ENCODE peak calls at places on chromosomes 16 and 17, in six cellular contexts. R is thyroid gland, Y is heart left ventricle, M is body of pancreas, N is prostate gland, B is A549. I is an unnamed sample. For H3K4me1 and H3K9me3, the result is how much of the 10 kb centered on the place peaks cover.

GRCh38 chr16:14193316-14193871 is 122.3 kb downstream of the MRTFB start:
- DNase-seq in R (peak), Y (no peak), N (no peak), M (no peak), B (no peak), I (no peak)

GRCh38 chr17:54967621-54968258 is 714 bp downstream of the COX11 start:
- DNase-seq in N (no peak), R (peak), B (peak), M (peak), Y (no peak), I (no peak)

GRCh38 chr17:76866203-76866602 is 2.0 kb upstream of the MGAT5B start:
- DNase-seq in B (no peak), Y (no peak), N (no peak), M (no peak), R (no peak), I (no peak)

GRCh38 chr16:15803608-15804007 is 53.2 kb downstream of the MYH11 start:
- DNase-seq in N (no peak), R (no peak), B (no peak), Y (no peak), M (no peak), I (no peak)

GRCh38 chr17:68544521-68544920 is 32.3 kb downstream of the PRKAR1A start:
- DNase-seq in N (no peak), B (no peak), M (no peak), R (no peak), Y (no peak), I (no peak)

GRCh38 chr17:8162997-8163977 is 539 bp upstream of the VAMP2 start:
- DNase-seq in M (peak), R (peak), B (peak), Y (peak), N (no peak), I (peak)

GRCh38 chr17:68868708-68869107 is 86.5 kb downstream of the ABCA8 start:
- DNase-seq in N (no peak), R (peak), Y (no peak), M (peak), B (no peak), I (peak)

GRCh38 chr17:75742337-75742736 is 21.1 kb downstream of the ITGB4 start:
- DNase-seq in Y (no peak), M (no peak), R (no peak), N (no peak), B (no peak), I (no peak)

GRCh38 chr17:46003907-46004748 is 5.1 kb downstream of the STH start:
- DNase-seq in R (peak), Y (no peak), M (peak), N (peak), B (no peak), I (peak)

GRCh38 chr16:78641463-78641862 is 542.0 kb downstream of the WWOX start:
- DNase-seq in M (no peak), R (no peak), N (no peak), B (no peak), Y (no peak), I (no peak)

GRCh38 chr17:31843382-31843780 is 15.7 kb downstream of the COPRS start:
- DNase-seq in Y (no peak), M (no peak), N (no peak), R (no peak), B (no peak), I (no peak)

GRCh38 chr17:47733414-47734288 is 615 bp downstream of the TBX21 start:
- DNase-seq in N (no peak), M (no peak), Y (no peak), R (no peak), B (no peak), I (no peak)

GRCh38 chr17:2828396-2829038 is 32.3 kb downstream of the RAP1GAP2 start:
- DNase-seq in R (peak), B (peak), M (peak), Y (peak), N (no peak), I (peak)

GRCh38 chr17:38584350-38584925 is 21.3 kb downstream of the SRCIN1 start:
- DNase-seq in N (peak), B (peak), Y (peak), M (peak), R (peak), I (peak)

GRCh38 chr17:71959129-71959528 is 161.7 kb upstream of the SOX9 start:
- DNase-seq in R (no peak), M (no peak), N (no peak), B (peak), Y (no peak), I (no peak)

GRCh38 chr17:17725853-17726720 is 44.8 kb downstream of the RAI1 start:
- DNase-seq in B (no peak), M (no peak), Y (no peak), R (no peak), N (no peak), I (no peak)

GRCh38 chr17:17722906-17723353 is 41.7 kb downstream of the RAI1 start:
- DNase-seq in B (no peak), M (no peak), R (no peak), Y (no peak), N (no peak), I (no peak)

GRCh38 chr17:17723354-17724261 is 42.4 kb downstream of the RAI1 start:
- DNase-seq in B (no peak), M (no peak), R (peak), N (peak), Y (no peak), I (no peak)

GRCh38 chr17:17724991-17725852 is 44.0 kb downstream of the RAI1 start:
- DNase-seq in R (peak), N (no peak), B (no peak), Y (no peak), M (no peak), I (peak)

DNA sequence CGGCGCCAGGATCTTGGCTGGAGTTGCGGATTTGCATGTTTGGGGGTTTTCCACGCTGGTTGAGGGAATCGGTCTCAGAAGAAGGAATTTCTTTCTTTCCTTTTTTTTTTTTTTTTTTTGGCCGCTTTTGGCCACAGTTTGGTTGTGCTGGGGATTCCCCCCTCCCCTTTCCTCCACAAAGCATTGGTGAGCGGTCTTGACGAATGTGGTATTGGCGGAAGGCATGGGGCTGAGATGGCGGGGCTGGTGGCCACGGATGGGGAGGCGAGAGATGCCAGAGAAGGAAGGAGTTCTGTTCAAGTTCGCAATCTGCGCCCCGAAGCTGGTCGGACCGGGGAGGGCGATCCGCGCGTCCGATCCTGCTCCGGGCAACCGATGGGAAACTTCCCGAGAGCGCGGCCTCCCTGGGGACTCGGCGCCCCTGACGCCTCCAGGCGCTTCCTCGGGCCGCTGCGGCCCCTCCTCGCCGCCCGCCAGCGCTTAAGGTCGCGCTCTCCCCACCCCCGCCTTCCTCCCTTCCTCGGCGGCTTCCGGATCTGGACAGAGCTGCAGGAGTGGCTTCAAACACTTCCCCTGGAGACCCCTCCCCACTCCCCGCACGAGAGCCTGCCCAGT is 43.2 kb downstream of the RAI1 start:
- DNase-seq in Y (peak), N (no peak), M (no peak), B (no peak), R (peak), I (peak)
- TF ChIP-seq POLR2A in Y (no peak), N (peak), M (no peak), B (no peak), R (no peak), I (no peak)

GRCh38 chr16:56257260-56257659 is 66.0 kb downstream of the GNAO1 start:
- DNase-seq in N (no peak), B (no peak), R (peak), M (peak), Y (peak), I (no peak)
- H3K4me1 ChIP-seq in N (under half), B (under half), R (under half), M (under half), Y (under half), I (half or more)

GRCh38 chr17:5099271-5099670 is 12.4 kb downstream of the ZNF232 start:
- DNase-seq in M (no peak), Y (no peak), B (no peak), R (no peak), N (no peak), I (no peak)

GRCh38 chr17:5097101-5097834 is 14.4 kb downstream of the ZNF232 start:
- DNase-seq in M (peak), N (peak), R (peak), Y (peak), B (no peak), I (peak)

GRCh38 chr17:5100832-5101231 is 10.8 kb downstream of the ZNF232 start:
- DNase-seq in N (no peak), Y (no peak), R (no peak), M (no peak), B (no peak), I (no peak)
- H3K9me3 ChIP-seq in N (under half), Y (under half), R (under half), M (under half), B (half or more), I (under half)

DNA sequence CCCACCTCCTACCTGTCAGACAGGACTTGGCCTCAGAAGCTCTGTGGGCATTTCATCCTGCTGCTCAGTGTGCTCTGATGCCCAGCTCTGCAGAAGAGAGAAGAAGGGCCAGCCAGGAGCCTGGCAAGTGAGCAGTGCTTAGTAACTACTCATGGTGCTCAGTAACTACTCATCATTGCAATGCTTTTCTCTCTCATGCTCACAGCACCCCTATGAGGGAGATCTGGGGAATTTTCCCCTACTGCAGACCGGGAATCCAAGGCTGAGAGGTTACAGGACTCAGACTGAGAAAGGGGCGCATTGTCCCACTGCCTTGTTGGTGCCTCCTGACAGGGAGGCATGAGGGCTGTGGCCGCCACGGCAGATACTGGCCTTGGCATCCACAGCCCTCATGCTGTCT is 261.1 kb downstream of the C16orf95 start:
- DNase-seq in Y (no peak), M (no peak), B (no peak), N (no peak), R (no peak), I (no peak)
- TF ChIP-seq POLR2A in Y (no peak), M (no peak), B (no peak), N (no peak), R (no peak), I (no peak)